ENCODE peak calls at places on chromosomes 3 and 15, in six cellular contexts. J, U, V, Z, A and D are unnamed samples.

GRCh38 chr15:68781766-68782588 is 38.7 kb downstream of the ANP32A start:
- DNase-seq in J (no peak), U (no peak), V (no peak), Z (no peak), A (no peak), D (no peak)

GRCh38 chr3:30199096-30199734 is 407.2 kb upstream of the TGFBR2 start:
- DNase-seq in J (peak), U (no peak), V (peak), Z (peak), A (peak), D (peak)

GRCh38 chr3:157274644-157275137 is 114.7 kb upstream of the CCNL1 start:
- DNase-seq in J (no peak), U (no peak), V (no peak), Z (no peak), A (no peak), D (no peak)

GRCh38 chr15:58423858-58424608 is 7.8 kb upstream of the LIPC start:
- DNase-seq in J (no peak), U (no peak), V (no peak), Z (no peak), A (no peak), D (no peak)

GRCh38 chr3:119810018-119810435 is 28.1 kb downstream of the NR1I2 start:
- DNase-seq in J (no peak), U (no peak), V (no peak), Z (peak), A (no peak), D (peak)

GRCh38 chr3:73572371-73572770 is 52.4 kb downstream of the PDZRN3 start:
- DNase-seq in J (no peak), U (no peak), V (no peak), Z (no peak), A (no peak), D (no peak)

GRCh38 chr3:61960976-61961375 is 399.6 kb downstream of the PTPRG start:
- DNase-seq in J (no peak), U (no peak), V (no peak), Z (no peak), A (no peak), D (no peak)

GRCh38 chr15:44682211-44682610 is 18.7 kb upstream of the SPG11 start:
- DNase-seq in J (no peak), U (no peak), V (no peak), Z (no peak), A (no peak), D (no peak)

GRCh38 chr3:183477801-183478456 is 49.5 kb upstream of the MCF2L2 start:
- DNase-seq in J (no peak), U (no peak), V (no peak), Z (no peak), A (no peak), D (no peak)

GRCh38 chr3:50189274-50189673 is 2.1 kb upstream of the GNAT1 start:
- DNase-seq in J (peak), U (peak), V (peak), Z (no peak), A (peak), D (no peak)

GRCh38 chr3:168047190-168047795 is 48.4 kb downstream of the GOLIM4 start:
- DNase-seq in J (peak), U (peak), V (peak), Z (no peak), A (peak), D (peak)

GRCh38 chr15:95129589-95129988 is 898.2 kb downstream of the MCTP2 start:
- DNase-seq in J (no peak), U (no peak), V (no peak), Z (no peak), A (no peak), D (no peak)

GRCh38 chr3:120567370-120568197 is 28.6 kb upstream of the NDUFB4 start:
- DNase-seq in J (peak), U (no peak), V (peak), Z (no peak), A (peak), D (no peak)

GRCh38 chr15:77400258-77400657 is 19.6 kb downstream of the PEAK1 start:
- DNase-seq in J (no peak), U (no peak), V (no peak), Z (no peak), A (no peak), D (no peak)